ENCODE peak calls at places on chromosomes 7 and 10, in ten cellular contexts. C is K562, K is tibial nerve, R is adrenal gland, H is upper lobe of left lung, B is heart left ventricle, G is esophagus squamous epithelium, M is breast epithelium, W is right lobe of liver, A is ovary. S is an unnamed sample.

GRCh38 chr10:73906524-73907447 is 4.1 kb upstream of the PLAU start:
- DNase-seq in C (no peak), K (peak; percentile 30), R (peak; percentile 60), H (no peak), B (peak; percentile 73), G (no peak), M (no peak), W (no peak), A (peak; percentile 86), S (peak; percentile 52)

GRCh38 chr7:50265968-50266694 is 38.4 kb upstream of the IKZF1 start:
- DNase-seq in C (no peak), K (no peak), R (no peak), H (no peak), B (no peak), G (no peak), M (no peak), W (no peak), A (no peak), S (no peak)

GRCh38 chr7:158729646-158730382 is 25.2 kb upstream of the NCAPG2 start:
- DNase-seq in C (no peak), K (no peak), R (no peak), H (no peak), B (no peak), G (no peak), M (no peak), W (no peak), A (no peak), S (no peak)

GRCh38 chr10:48390933-48391845 is 84.7 kb downstream of the MAPK8 start:
- DNase-seq in C (no peak), K (no peak), R (no peak), H (no peak), B (no peak), G (no peak), M (no peak), W (no peak), A (no peak), S (no peak)

GRCh38 chr10:113475381-113475807 is 77.5 kb upstream of the HABP2 start:
- DNase-seq in C (no peak), K (no peak), R (no peak), H (no peak), B (peak; percentile 12), G (no peak), M (no peak), W (no peak), A (no peak), S (no peak)

GRCh38 chr7:80127412-80128150 is 7.0 kb upstream of the GNAI1 start:
- DNase-seq in C (no peak), K (no peak), R (no peak), H (no peak), B (no peak), G (no peak), M (no peak), W (no peak), A (no peak), S (no peak)

GRCh38 chr7:16564909-16565426 is 38.3 kb downstream of the LRRC72 start:
- DNase-seq in C (peak; percentile 71), K (no peak), R (no peak), H (no peak), B (no peak), G (no peak), M (no peak), W (no peak), A (no peak), S (no peak)

GRCh38 chr7:148191391-148192076 is 399.0 kb upstream of the C7orf33 start:
- DNase-seq in C (peak; percentile 4), K (no peak), R (no peak), H (no peak), B (no peak), G (no peak), M (no peak), W (no peak), A (no peak), S (no peak)

GRCh38 chr7:40490603-40490924 is 355.8 kb downstream of the SUGCT start:
- DNase-seq in C (no peak), K (no peak), R (no peak), H (no peak), B (no peak), G (no peak), M (no peak), W (no peak), A (no peak), S (no peak)

GRCh38 chr10:52119507-52119906 is 194.6 kb upstream of the DKK1 start:
- DNase-seq in C (no peak), K (no peak), R (no peak), H (no peak), B (no peak), G (no peak), M (no peak), W (no peak), A (no peak), S (no peak)

DNA sequence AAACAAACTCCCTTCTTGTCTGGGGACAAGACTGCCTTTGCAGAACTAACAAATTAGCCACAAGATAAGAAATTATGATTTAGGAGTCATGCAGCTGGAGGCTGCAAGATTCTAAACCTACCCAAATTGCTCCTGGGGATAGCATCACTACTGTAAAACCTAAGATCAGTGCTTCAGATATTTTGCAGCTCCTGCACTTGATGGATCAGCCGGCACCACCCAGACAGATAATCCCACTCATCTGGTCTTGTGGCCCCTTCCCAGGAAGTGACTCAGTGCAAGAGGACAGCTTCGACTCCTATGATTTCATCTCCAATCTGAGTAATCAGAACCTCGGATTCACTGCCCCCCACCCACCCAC is 181.9 kb downstream of the AKR1D1 start:
- DNase-seq in C (no peak), K (no peak), R (no peak), H (no peak), B (no peak), G (no peak), M (no peak), W (no peak), A (no peak), S (no peak)
- H3K27ac ChIP-seq in C (peak overlapping the region; percentile 87), K (no peak overlapping the region), R (peak overlapping the region; percentile 56), H (no peak overlapping the region), B (no peak overlapping the region), G (no peak overlapping the region), M (no peak overlapping the region), W (no peak overlapping the region), A (no peak overlapping the region), S (no peak overlapping the region)

GRCh38 chr7:23123007-23123406 is 17.4 kb downstream of the KLHL7 start:
- DNase-seq in C (no peak), K (no peak), R (no peak), H (no peak), B (no peak), G (no peak), M (no peak), W (no peak), A (no peak), S (no peak)
- H3K36me3 ChIP-seq in C (peaks cover 9% of the 10 kb centered on the region), K (peaks cover 6% of the 10 kb centered on the region), R (peaks cover 22% of the 10 kb centered on the region), H (peaks cover 30% of the 10 kb centered on the region), B (peaks cover 47% of the 10 kb centered on the region), G (peaks cover 68% of the 10 kb centered on the region), M (no peaks in the 10 kb centered on the region), W (no peaks in the 10 kb centered on the region), A (no peaks in the 10 kb centered on the region), S (no peaks in the 10 kb centered on the region)

GRCh38 chr7:129950191-129950940 is 2.4 kb downstream of the UBE2H start:
- DNase-seq in C (no peak), K (no peak), R (no peak), H (no peak), B (no peak), G (no peak), M (no peak), W (no peak), A (peak; percentile 24), S (no peak)

GRCh38 chr7:129952164-129952652 is 552 bp downstream of the UBE2H start:
- DNase-seq in C (peak; percentile 57), K (no peak), R (peak; percentile 56), H (no peak), B (peak; percentile 45), G (no peak), M (peak; percentile 58), W (peak; percentile 66), A (peak; percentile 42), S (peak; percentile 79)

GRCh38 chr7:129955993-129956543 is 3.3 kb upstream of the UBE2H start:
- DNase-seq in C (no peak), K (no peak), R (no peak), H (no peak), B (no peak), G (no peak), M (no peak), W (no peak), A (no peak), S (no peak)

GRCh38 chr7:129951076-129952011 is 1.4 kb downstream of the UBE2H start:
- DNase-seq in C (peak; percentile 76), K (no peak), R (peak; percentile 53), H (no peak), B (peak; percentile 32), G (no peak), M (no peak), W (peak; percentile 55), A (peak; percentile 32), S (peak; percentile 67)

DNA sequence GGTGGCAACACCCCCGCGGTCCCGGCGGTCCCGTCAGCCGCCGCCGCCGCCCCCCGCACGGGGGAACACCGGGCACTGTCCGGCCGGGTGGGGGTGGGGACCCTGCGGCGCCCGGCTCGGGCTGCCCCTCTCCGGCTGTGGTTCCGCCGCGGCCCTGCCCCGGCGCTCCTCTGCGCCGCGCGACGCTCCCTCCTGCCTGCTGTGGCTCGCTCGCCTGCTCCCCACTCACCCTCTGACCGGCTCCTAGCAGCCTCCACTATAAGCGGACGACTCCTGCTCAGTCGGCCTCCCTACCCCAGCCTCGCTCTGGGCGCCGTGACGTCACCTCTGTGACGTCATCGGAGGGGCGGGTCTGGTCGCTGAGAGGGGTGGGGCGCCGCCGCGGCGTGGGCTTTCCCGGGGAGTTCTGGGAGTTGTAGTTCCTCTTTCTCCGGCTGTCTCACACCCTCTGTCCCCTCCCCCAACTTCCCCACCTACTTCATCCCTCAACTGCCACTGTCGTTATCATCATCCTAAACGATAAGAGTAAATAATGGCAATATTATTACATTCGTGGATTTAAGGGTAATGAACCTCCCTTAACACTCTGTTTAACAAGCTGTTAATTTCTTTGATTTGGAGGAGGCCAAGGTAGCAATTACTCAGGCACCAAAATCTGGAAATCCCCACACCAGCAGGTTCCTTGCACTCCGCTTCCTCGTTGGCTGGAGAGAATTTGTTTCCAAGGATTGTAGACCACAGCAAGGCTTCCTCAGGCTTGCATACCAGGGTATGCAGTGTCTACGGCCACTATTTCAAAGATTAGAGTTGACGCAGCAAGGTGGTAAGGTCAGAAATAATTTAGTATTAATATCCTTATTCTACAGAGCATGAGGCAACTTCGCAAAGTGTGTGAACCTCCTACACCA is at the start of gene UBE2H:
- DNase-seq in C (peak; percentile 98), K (peak; percentile 91), R (peak; percentile 94), H (peak; percentile 98), B (peak; percentile 92), G (peak; percentile 59), M (peak; percentile 89), W (peak; percentile 95), A (peak; percentile 90), S (peak; percentile 96)
- TF ChIP-seq POLR2A in C (peak; percentile 73), K (peak; percentile 95), R (peak; percentile 97), H (peak; percentile 97), B (peak; percentile 99), G (peak; percentile 99), M (peak; percentile 81), W (peak; percentile 94), A (peak; percentile 97), S (peak; percentile 98)

DNA sequence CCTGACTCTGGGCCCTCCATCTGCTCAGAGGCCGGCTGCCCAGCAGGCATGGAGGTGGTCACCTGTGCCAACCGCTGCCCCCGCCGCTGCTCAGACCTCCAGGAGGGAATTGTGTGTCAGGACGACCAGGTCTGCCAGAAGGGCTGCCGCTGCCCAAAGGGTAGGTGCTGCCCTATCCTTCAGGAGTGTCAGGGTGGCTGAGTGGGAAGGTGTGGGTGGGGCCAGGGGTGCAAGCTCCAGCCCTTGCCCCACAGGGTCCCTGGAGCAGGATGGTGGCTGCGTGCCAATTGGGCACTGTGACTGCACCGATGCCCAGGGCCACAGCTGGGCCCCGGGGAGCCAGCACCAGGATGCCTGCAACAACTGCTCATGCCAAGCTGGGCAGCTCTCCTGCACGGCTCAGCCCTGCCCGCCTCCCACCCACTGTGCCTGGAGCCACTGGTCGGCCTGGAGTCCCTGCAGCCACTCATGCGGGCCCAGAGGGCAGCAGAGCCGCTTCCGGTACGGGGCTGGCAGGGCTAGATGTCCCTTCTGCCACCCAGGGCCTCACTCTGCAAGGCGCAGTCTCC is 17.5 kb upstream of the ZNF862 start:
- DNase-seq in C (no peak), K (no peak), R (no peak), H (peak; percentile 82), B (no peak), G (no peak), M (no peak), W (no peak), A (no peak), S (no peak)
- H3K27ac ChIP-seq in C (no peak overlapping the region), K (no peak overlapping the region), R (no peak overlapping the region), H (no peak overlapping the region), B (no peak overlapping the region), G (no peak overlapping the region), M (no peak overlapping the region), W (no peak overlapping the region), A (no peak overlapping the region), S (no peak overlapping the region)